ENCODE peak calls at places on chromosomes 11 and 22, in five cellular contexts. One of them, this sample, is unnamed.

GRCh38 chr11:127470485-127470884 is 469.9 kb upstream of the KIRREL3 start:
- DNase-seq in upper lobe of left lung: no peak
- DNase-seq in tibial artery: no peak
- DNase-seq in A549: no peak
- DNase-seq in astrocyte: no peak
- DNase-seq in this sample: no peak

GRCh38 chr11:12179521-12179920 is 69.1 kb downstream of the MICAL2 start:
- DNase-seq in upper lobe of left lung: peak; percentile 82
- DNase-seq in astrocyte: no peak
- DNase-seq in tibial artery: no peak
- DNase-seq in A549: no peak
- DNase-seq in this sample: no peak

GRCh38 chr22:49183826-49184216 is 643.9 kb downstream of the BRD1 start:
- DNase-seq in upper lobe of left lung: no peak
- DNase-seq in A549: no peak
- DNase-seq in tibial artery: no peak
- DNase-seq in astrocyte: no peak
- DNase-seq in this sample: no peak

GRCh38 chr11:57781529-57781943 is 19.9 kb downstream of the CTNND1 start:
- DNase-seq in tibial artery: peak; percentile 70
- DNase-seq in astrocyte: no peak
- DNase-seq in A549: no peak
- DNase-seq in upper lobe of left lung: peak; percentile 92
- DNase-seq in this sample: no peak

GRCh38 chr11:98964146-98964545 is 56.6 kb upstream of the CNTN5 start:
- DNase-seq in astrocyte: no peak
- DNase-seq in A549: no peak
- DNase-seq in tibial artery: no peak
- DNase-seq in upper lobe of left lung: no peak
- DNase-seq in this sample: no peak

GRCh38 chr22:17744430-17744829 is 29.8 kb downstream of the BID start:
- DNase-seq in astrocyte: no peak
- DNase-seq in upper lobe of left lung: no peak
- DNase-seq in tibial artery: no peak
- DNase-seq in A549: no peak
- DNase-seq in this sample: no peak

GRCh38 chr11:122731500-122731913 is 76.0 kb downstream of the UBASH3B start:
- DNase-seq in upper lobe of left lung: no peak
- DNase-seq in tibial artery: no peak
- DNase-seq in astrocyte: peak; percentile 89
- DNase-seq in A549: peak; percentile 55
- DNase-seq in this sample: no peak

GRCh38 chr11:130159657-130160459 is at the start of gene ST14:
- DNase-seq in A549: no peak
- DNase-seq in astrocyte: no peak
- DNase-seq in upper lobe of left lung: peak; percentile 80
- DNase-seq in tibial artery: no peak
- DNase-seq in this sample: no peak

GRCh38 chr11:9362393-9362863 is 22.0 kb upstream of the IPO7 start:
- DNase-seq in A549: no peak
- DNase-seq in upper lobe of left lung: no peak
- DNase-seq in tibial artery: no peak
- DNase-seq in astrocyte: no peak
- DNase-seq in this sample: no peak

GRCh38 chr11:131760191-131760951 is 390.0 kb downstream of the NTM start:
- DNase-seq in astrocyte: peak; percentile 84
- DNase-seq in upper lobe of left lung: no peak
- DNase-seq in tibial artery: no peak
- DNase-seq in A549: no peak
- DNase-seq in this sample: peak; percentile 64

GRCh38 chr11:58446294-58446693 is 4.3 kb upstream of the OR5B12 start:
- DNase-seq in A549: no peak
- DNase-seq in tibial artery: no peak
- DNase-seq in astrocyte: no peak
- DNase-seq in upper lobe of left lung: no peak
- DNase-seq in this sample: no peak

GRCh38 chr11:3109921-3110706 is 52.9 kb upstream of the CARS1 start:
- DNase-seq in astrocyte: no peak
- DNase-seq in A549: peak; percentile 60
- DNase-seq in tibial artery: peak; percentile 71
- DNase-seq in upper lobe of left lung: peak; percentile 61
- DNase-seq in this sample: peak; percentile 41

GRCh38 chr11:44829838-44830237 is 103.1 kb downstream of the TSPAN18 start:
- DNase-seq in tibial artery: no peak
- DNase-seq in astrocyte: no peak
- DNase-seq in upper lobe of left lung: no peak
- DNase-seq in A549: no peak
- DNase-seq in this sample: no peak

GRCh38 chr11:39037611-39038010 is 2421.8 kb downstream of the LRRC4C start:
- DNase-seq in astrocyte: no peak
- DNase-seq in upper lobe of left lung: no peak
- DNase-seq in tibial artery: no peak
- DNase-seq in A549: no peak
- DNase-seq in this sample: no peak

GRCh38 chr11:129440028-129440630 is 64.5 kb downstream of the BARX2 start:
- DNase-seq in tibial artery: no peak
- DNase-seq in A549: no peak
- DNase-seq in upper lobe of left lung: no peak
- DNase-seq in astrocyte: peak; percentile 44
- DNase-seq in this sample: no peak

GRCh38 chr11:66363805-66364535 is 7.6 kb downstream of the SLC29A2 start:
- DNase-seq in astrocyte: no peak
- DNase-seq in A549: peak; percentile 59
- DNase-seq in tibial artery: no peak
- DNase-seq in upper lobe of left lung: peak; percentile 31
- DNase-seq in this sample: peak; percentile 27

GRCh38 chr11:45654741-45655283 is 10.6 kb downstream of the CHST1 start:
- DNase-seq in astrocyte: no peak
- DNase-seq in upper lobe of left lung: no peak
- DNase-seq in tibial artery: no peak
- DNase-seq in A549: no peak
- DNase-seq in this sample: no peak

GRCh38 chr11:128835741-128836410 is 31.2 kb downstream of the KCNJ1 start:
- DNase-seq in astrocyte: no peak
- DNase-seq in upper lobe of left lung: peak; percentile 41
- DNase-seq in A549: no peak
- DNase-seq in tibial artery: no peak
- DNase-seq in this sample: no peak

GRCh38 chr11:133929401-133930052 is 27.2 kb downstream of the IGSF9B start:
- DNase-seq in tibial artery: no peak
- DNase-seq in A549: no peak
- DNase-seq in astrocyte: peak; percentile 22
- DNase-seq in upper lobe of left lung: no peak
- DNase-seq in this sample: no peak

GRCh38 chr11:67238894-67239794 is 27.1 kb upstream of the GRK2 start:
- DNase-seq in upper lobe of left lung: no peak
- DNase-seq in astrocyte: no peak
- DNase-seq in tibial artery: no peak
- DNase-seq in A549: no peak
- DNase-seq in this sample: no peak

GRCh38 chr11:129273322-129273721 is 81.2 kb upstream of the ARHGAP32 start:
- DNase-seq in astrocyte: no peak
- DNase-seq in A549: no peak
- DNase-seq in upper lobe of left lung: no peak
- DNase-seq in tibial artery: no peak
- DNase-seq in this sample: no peak

GRCh38 chr11:118689503-118689851 is 10.0 kb upstream of the TREH start:
- DNase-seq in tibial artery: peak; percentile 69
- DNase-seq in upper lobe of left lung: no peak
- DNase-seq in A549: no peak
- DNase-seq in astrocyte: no peak
- DNase-seq in this sample: no peak

GRCh38 chr22:48709453-48709852 is 1118.2 kb downstream of the BRD1 start:
- DNase-seq in upper lobe of left lung: no peak
- DNase-seq in A549: no peak
- DNase-seq in tibial artery: peak; percentile 54
- DNase-seq in astrocyte: no peak
- DNase-seq in this sample: no peak

GRCh38 chr11:72012897-72013721 is 14.4 kb downstream of the IL18BP start:
- DNase-seq in A549: no peak
- DNase-seq in tibial artery: peak; percentile 80
- DNase-seq in upper lobe of left lung: peak; percentile 76
- DNase-seq in astrocyte: peak; percentile 91
- DNase-seq in this sample: peak; percentile 68

GRCh38 chr22:45612451-45612901 is 59.2 kb upstream of the ATXN10 start:
- DNase-seq in tibial artery: peak; percentile 73
- DNase-seq in astrocyte: peak; percentile 84
- DNase-seq in A549: no peak
- DNase-seq in upper lobe of left lung: peak; percentile 34
- DNase-seq in this sample: no peak

GRCh38 chr11:105609832-105610781 is at the start of gene GRIA4:
- DNase-seq in tibial artery: peak; percentile 64
- DNase-seq in upper lobe of left lung: no peak
- DNase-seq in astrocyte: peak; percentile 51
- DNase-seq in A549: no peak
- DNase-seq in this sample: peak; percentile 82

GRCh38 chr11:75476716-75477613 is 44.0 kb upstream of the KLHL35 start:
- DNase-seq in upper lobe of left lung: peak; percentile 32
- DNase-seq in astrocyte: no peak
- DNase-seq in A549: no peak
- DNase-seq in tibial artery: no peak
- DNase-seq in this sample: no peak

GRCh38 chr11:36374726-36375125 is 78.6 kb downstream of the PRR5L start:
- DNase-seq in astrocyte: no peak
- DNase-seq in A549: no peak
- DNase-seq in upper lobe of left lung: no peak
- DNase-seq in tibial artery: no peak
- DNase-seq in this sample: no peak

GRCh38 chr11:16000065-16000464 is 356.3 kb downstream of the SOX6 start:
- DNase-seq in A549: no peak
- DNase-seq in upper lobe of left lung: no peak
- DNase-seq in astrocyte: peak; percentile 89
- DNase-seq in tibial artery: no peak
- DNase-seq in this sample: no peak

GRCh38 chr11:66317766-66318575 is 1.1 kb upstream of the CD248 start:
- DNase-seq in upper lobe of left lung: peak; percentile 73
- DNase-seq in A549: no peak
- DNase-seq in tibial artery: no peak
- DNase-seq in astrocyte: no peak
- DNase-seq in this sample: peak; percentile 37

GRCh38 chr11:120660024-120660565 is 148.5 kb downstream of the GRIK4 start:
- DNase-seq in astrocyte: peak; percentile 21
- DNase-seq in A549: peak; percentile 44
- DNase-seq in tibial artery: no peak
- DNase-seq in upper lobe of left lung: no peak
- DNase-seq in this sample: no peak

GRCh38 chr11:121661796-121662508 is 209.2 kb upstream of the SORL1-AS1 start:
- DNase-seq in astrocyte: peak; percentile 78
- DNase-seq in upper lobe of left lung: no peak
- DNase-seq in tibial artery: no peak
- DNase-seq in A549: no peak
- DNase-seq in this sample: no peak
- TF ChIP-seq CTCF in astrocyte: peak; percentile 7
- TF ChIP-seq CTCF in upper lobe of left lung: no peak
- TF ChIP-seq CTCF in tibial artery: no peak
- TF ChIP-seq CTCF in A549: no peak
- TF ChIP-seq CTCF in this sample: no peak

GRCh38 chr11:73077454-73077853 is 64.7 kb downstream of the FCHSD2 start:
- DNase-seq in tibial artery: no peak
- DNase-seq in astrocyte: no peak
- DNase-seq in A549: no peak
- DNase-seq in upper lobe of left lung: no peak
- DNase-seq in this sample: no peak
- H3K4me3 ChIP-seq in tibial artery: no peak overlapping the region
- H3K4me3 ChIP-seq in astrocyte: no peak overlapping the region
- H3K4me3 ChIP-seq in A549: no peak overlapping the region
- H3K4me3 ChIP-seq in upper lobe of left lung: no peak overlapping the region
- H3K4me3 ChIP-seq in this sample: no peak overlapping the region

DNA sequence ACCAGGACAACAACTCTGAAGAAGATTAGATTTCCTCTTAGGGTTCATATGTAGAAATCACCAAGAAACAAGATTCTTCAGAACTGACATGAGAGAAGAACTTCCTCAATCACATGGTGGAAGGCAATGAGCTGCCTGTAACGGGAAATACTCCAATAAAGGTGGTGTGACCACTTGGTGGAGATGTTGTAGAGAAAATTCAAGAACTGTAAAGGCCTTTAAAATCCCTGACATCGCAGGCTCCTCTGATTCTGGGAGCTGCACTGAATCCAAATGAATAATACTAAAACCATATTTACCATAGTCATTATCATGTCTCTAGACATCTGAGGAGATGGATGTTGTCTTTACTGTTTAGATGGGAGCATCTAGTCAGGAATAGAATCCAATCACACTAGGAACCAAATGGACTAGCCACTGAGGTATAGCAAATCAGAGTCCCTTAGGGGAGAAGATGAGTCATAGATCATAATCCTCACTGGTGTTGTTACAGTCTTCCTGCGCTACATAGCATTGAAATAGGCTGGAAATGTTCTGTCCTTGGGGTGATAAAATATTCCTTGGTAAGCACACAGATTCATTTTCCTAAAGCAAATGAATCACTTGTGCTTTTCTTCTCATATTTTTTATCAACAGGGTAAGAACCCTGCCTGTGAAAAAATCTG is 321.6 kb upstream of the TENM4 start:
- DNase-seq in tibial artery: no peak
- DNase-seq in astrocyte: no peak
- DNase-seq in A549: no peak
- DNase-seq in upper lobe of left lung: no peak
- DNase-seq in this sample: no peak
- TF ChIP-seq CTCF in tibial artery: no peak
- TF ChIP-seq CTCF in astrocyte: no peak
- TF ChIP-seq CTCF in A549: no peak
- TF ChIP-seq CTCF in upper lobe of left lung: no peak
- TF ChIP-seq CTCF in this sample: no peak

DNA sequence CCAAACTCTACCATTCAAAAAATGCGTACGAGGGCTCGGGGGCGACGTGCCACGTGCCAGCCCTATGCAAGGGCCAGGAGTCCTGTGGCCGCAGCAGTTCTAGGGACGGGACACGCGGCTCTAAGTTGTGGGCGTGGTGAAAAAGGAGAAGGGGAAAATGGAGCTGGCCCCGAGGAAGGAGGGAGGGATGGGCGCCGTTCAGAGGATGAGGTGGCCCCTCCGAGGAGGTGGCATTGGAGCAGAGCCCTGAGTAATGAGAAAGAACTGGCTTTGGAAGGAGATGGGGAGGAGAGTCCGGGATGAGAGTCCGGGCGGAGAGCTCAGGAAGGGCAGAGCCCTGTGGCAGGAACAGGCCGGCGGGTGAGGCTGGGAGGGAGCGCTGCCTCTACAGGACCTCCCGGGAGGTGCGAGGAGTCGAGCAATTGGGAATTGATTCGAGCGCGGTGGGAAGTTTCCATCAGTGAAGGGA is 21.0 kb downstream of the OTUB1 start:
- DNase-seq in tibial artery: no peak
- DNase-seq in astrocyte: no peak
- DNase-seq in upper lobe of left lung: no peak
- DNase-seq in A549: peak; percentile 61
- DNase-seq in this sample: no peak
- H3K4me3 ChIP-seq in tibial artery: peak overlapping the region; percentile 46
- H3K4me3 ChIP-seq in astrocyte: peak overlapping the region; percentile 42
- H3K4me3 ChIP-seq in upper lobe of left lung: peak overlapping the region; percentile 45
- H3K4me3 ChIP-seq in A549: peak overlapping the region; percentile 42
- H3K4me3 ChIP-seq in this sample: peak overlapping the region; percentile 58

This sample was measured in dorsolateral prefrontal cortex.